ENCODE peak calls at places on chromosomes 16 and 17, in ten cellular contexts. V is upper lobe of left lung; S is cardiac fibroblast; D is NB4; T is AG04450; E is CD8-positive, alpha-beta T cell; B is brain microvascular endothelial cell; F is heart left ventricle; U is fibroblast of pulmonary artery; W is upper lobe of right lung. H is an unnamed sample.
A peak's percentile ranks its signal among the peaks of the same experiment; 100 is the strongest.

GRCh38 chr17:82529914-82530300 is 10.4 kb downstream of the FOXK2 start:
- DNase-seq in V (no peak), S (no peak), D (no peak), T (no peak), E (no peak), B (no peak), F (no peak), U (no peak), W (no peak), H (no peak)

GRCh38 chr16:53612003-53612402 is 91.7 kb downstream of the RPGRIP1L start:
- DNase-seq in V (no peak), S (no peak), D (no peak), T (no peak), E (no peak), B (no peak), F (no peak), U (no peak), W (no peak), H (no peak)

GRCh38 chr17:73099504-73099903 is 7.0 kb upstream of the SLC39A11 start:
- DNase-seq in V (no peak), S (no peak), D (peak; percentile 90), T (no peak), E (no peak), B (no peak), F (no peak), U (no peak), W (no peak), H (no peak)

GRCh38 chr17:30278032-30278431 is 13.7 kb downstream of the BLMH start:
- DNase-seq in V (no peak), S (peak; percentile 57), D (peak; percentile 58), T (no peak), E (no peak), B (peak; percentile 68), F (no peak), U (peak; percentile 84), W (no peak), H (peak; percentile 86)

GRCh38 chr17:78174332-78174869 is 6.0 kb downstream of the SYNGR2 start:
- DNase-seq in V (peak; percentile 93), S (no peak), D (no peak), T (no peak), E (no peak), B (no peak), F (peak; percentile 85), U (no peak), W (peak; percentile 97), H (no peak)

GRCh38 chr17:82490512-82491195 is 28.9 kb upstream of the FOXK2 start:
- DNase-seq in V (no peak), S (no peak), D (no peak), T (no peak), E (no peak), B (no peak), F (no peak), U (no peak), W (no peak), H (no peak)

GRCh38 chr16:10497132-10498088 is 83.0 kb downstream of the EMP2 start:
- DNase-seq in V (no peak), S (no peak), D (peak; percentile 12), T (no peak), E (no peak), B (no peak), F (no peak), U (no peak), W (no peak), H (no peak)

GRCh38 chr17:44293509-44294226 is 14.7 kb upstream of the RUNDC3A start:
- DNase-seq in V (no peak), S (no peak), D (no peak), T (no peak), E (no peak), B (no peak), F (no peak), U (no peak), W (no peak), H (no peak)

GRCh38 chr16:67254809-67255552 is 6.2 kb downstream of the SLC9A5 start:
- DNase-seq in V (no peak), S (no peak), D (no peak), T (no peak), E (no peak), B (no peak), F (no peak), U (no peak), W (no peak), H (no peak)
- H3K4me3 ChIP-seq in V (no peak overlapping the region), S (no peak overlapping the region), D (no peak overlapping the region), T (no peak overlapping the region), E (no peak overlapping the region), B (no peak overlapping the region), F (no peak overlapping the region), U (no peak overlapping the region), W (no peak overlapping the region), H (no peak overlapping the region)

DNA sequence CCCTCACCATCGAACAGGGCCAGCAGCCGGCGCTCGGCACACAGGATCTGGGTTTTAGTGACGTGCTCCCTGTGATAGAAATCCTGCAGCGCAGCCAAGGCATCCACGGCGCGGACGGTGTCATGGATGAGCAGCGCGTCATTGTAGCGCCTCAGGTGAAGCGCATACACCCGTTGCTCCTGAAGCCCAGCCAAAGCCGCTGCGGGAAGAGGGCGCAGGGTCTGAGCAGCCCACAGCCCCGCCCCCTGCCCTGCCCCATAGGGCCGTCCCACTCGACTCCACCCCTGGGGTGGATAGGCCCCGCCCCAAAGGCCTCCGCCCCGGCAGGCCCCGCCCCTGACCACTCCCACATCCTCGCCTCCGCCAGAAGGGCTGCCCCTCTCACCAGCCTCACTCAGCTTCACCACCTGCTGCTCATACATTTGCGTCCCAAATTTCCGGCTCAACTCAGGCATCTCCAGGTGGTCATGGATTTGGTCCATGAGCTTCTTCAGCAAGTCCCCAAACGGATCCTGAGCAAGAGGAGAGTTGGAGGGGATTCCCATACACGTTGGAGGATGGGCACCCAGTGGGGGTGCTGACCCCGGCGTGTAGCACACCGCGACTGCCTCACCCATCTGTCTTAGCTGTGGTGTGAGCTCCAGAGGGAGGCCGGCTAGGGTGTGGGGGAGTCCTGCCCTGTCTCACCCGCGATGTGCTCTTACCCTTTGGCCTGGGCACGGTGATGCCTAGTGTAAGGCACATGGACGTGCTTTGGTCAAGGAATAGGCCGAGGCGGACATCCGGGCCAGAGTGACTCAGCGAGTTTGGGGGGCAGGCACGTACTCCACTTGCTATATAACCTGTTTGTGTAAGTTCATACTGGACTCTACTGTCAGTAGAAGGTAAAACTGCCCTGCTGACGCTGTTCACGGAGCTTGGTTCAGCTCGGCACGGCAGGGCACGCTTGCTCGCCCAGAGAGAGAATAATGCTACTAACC is 4.6 kb downstream of the DHX58 start:
- DNase-seq in V (peak; percentile 94), S (no peak), D (peak; percentile 88), T (no peak), E (peak; percentile 97), B (peak; percentile 35), F (peak; percentile 79), U (peak; percentile 35), W (peak; percentile 88), H (no peak)
- TF ChIP-seq CTCF in V (no peak), S (no peak), D (no peak), T (no peak), E (no peak), B (no peak), F (no peak), U (no peak), W (no peak), H (no peak)

GRCh38 chr17:74843352-74843627 is 16.4 kb downstream of the GRIN2C start:
- DNase-seq in V (no peak), S (no peak), D (no peak), T (no peak), E (no peak), B (no peak), F (no peak), U (no peak), W (no peak), H (no peak)

GRCh38 chr17:74840500-74840899 is 19.2 kb downstream of the GRIN2C start:
- DNase-seq in V (no peak), S (no peak), D (no peak), T (no peak), E (no peak), B (no peak), F (no peak), U (no peak), W (no peak), H (no peak)

GRCh38 chr17:74840989-74841666 is 18.6 kb downstream of the GRIN2C start:
- DNase-seq in V (no peak), S (peak; percentile 40), D (peak; percentile 74), T (no peak), E (no peak), B (peak; percentile 24), F (peak; percentile 78), U (peak; percentile 49), W (no peak), H (peak; percentile 51)

GRCh38 chr17:74842146-74842598 is 17.5 kb downstream of the GRIN2C start:
- DNase-seq in V (no peak), S (no peak), D (no peak), T (no peak), E (no peak), B (no peak), F (no peak), U (no peak), W (no peak), H (no peak)

GRCh38 chr17:74842599-74843351 is 16.9 kb downstream of the GRIN2C start:
- DNase-seq in V (peak; percentile 94), S (peak; percentile 63), D (peak; percentile 36), T (no peak), E (no peak), B (peak; percentile 16), F (peak; percentile 81), U (peak; percentile 69), W (peak; percentile 92), H (peak; percentile 44)
- H3K4me3 ChIP-seq in V (peak overlapping the region; percentile 52), S (peak overlapping the region; percentile 46), D (no peak overlapping the region), T (peak overlapping the region; percentile 42), E (no peak overlapping the region), B (no peak overlapping the region), F (no peak overlapping the region), U (no peak overlapping the region), W (peak overlapping the region; percentile 48), H (peak overlapping the region; percentile 42)

GRCh38 chr17:18005496-18005895 is 32.8 kb downstream of the DRC3 start:
- DNase-seq in V (no peak), S (no peak), D (no peak), T (no peak), E (no peak), B (no peak), F (no peak), U (no peak), W (no peak), H (no peak)

GRCh38 chr17:18006495-18007239 is 32.3 kb downstream of the ATPAF2 start:
- DNase-seq in V (no peak), S (no peak), D (no peak), T (no peak), E (no peak), B (no peak), F (no peak), U (no peak), W (no peak), H (no peak)

GRCh38 chr17:18004345-18004744 is 31.7 kb downstream of the DRC3 start:
- DNase-seq in V (no peak), S (no peak), D (no peak), T (no peak), E (no peak), B (no peak), F (no peak), U (no peak), W (no peak), H (no peak)

GRCh38 chr17:18002171-18002570 is 29.5 kb downstream of the DRC3 start:
- DNase-seq in V (no peak), S (peak; percentile 43), D (no peak), T (no peak), E (no peak), B (no peak), F (no peak), U (no peak), W (no peak), H (no peak)

DNA sequence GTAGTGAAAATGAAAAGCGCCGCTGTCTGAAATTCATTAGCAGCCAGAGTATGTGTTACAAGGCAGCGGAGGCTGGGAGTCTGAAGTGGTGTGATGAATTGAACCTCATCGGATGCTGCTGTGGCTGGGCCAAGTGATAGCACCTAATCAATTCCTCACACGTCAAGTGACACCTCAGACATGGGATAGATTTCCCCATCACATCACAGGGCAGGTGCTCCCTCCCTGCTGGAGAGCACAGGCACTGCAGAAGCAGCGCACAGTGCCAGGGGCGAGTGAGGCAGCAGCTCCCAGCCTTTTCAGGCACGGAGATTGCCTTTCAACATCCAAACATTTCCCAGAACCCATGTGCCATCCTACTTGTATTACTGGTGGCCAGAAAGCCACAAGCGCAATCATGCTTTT is 32.2 kb downstream of the DRC3 start:
- DNase-seq in V (no peak), S (no peak), D (no peak), T (no peak), E (no peak), B (no peak), F (no peak), U (no peak), W (no peak), H (no peak)
- TF ChIP-seq CTCF in V (no peak), S (peak; percentile 43), D (peak; percentile 6), T (peak; percentile 53), E (no peak), B (peak; percentile 60), F (peak; percentile 5), U (peak; percentile 23), W (no peak), H (peak; percentile 40)

H was measured in fibroblast of the aortic adventitia.